ENCODE peak calls at places on chromosome 20, in nine cellular contexts. I, N, G, Q, W, V, B, D and M are unnamed samples.
A peak's percentile ranks its signal among the peaks of the same experiment; 100 is the strongest.

GRCh38 chr20:458766-459165 is 3.6 kb downstream of the TBC1D20 start:
- DNase-seq in I (no peak), N (no peak), G (no peak), Q (no peak), W (no peak), V (no peak), B (no peak), D (no peak), M (no peak)

GRCh38 chr20:36866681-36867485 is 9.1 kb upstream of the TLDC2 start:
- DNase-seq in I (no peak), N (no peak), G (no peak), Q (no peak), W (no peak), V (no peak), B (no peak), D (no peak), M (peak; percentile 78)

GRCh38 chr20:32975698-32976674 is 28.2 kb downstream of the SUN5 start:
- DNase-seq in I (no peak), N (no peak), G (no peak), Q (no peak), W (no peak), V (no peak), B (no peak), D (no peak), M (no peak)

GRCh38 chr20:58441723-58442122 is 52.7 kb downstream of the VAPB start:
- DNase-seq in I (no peak), N (no peak), G (no peak), Q (no peak), W (no peak), V (no peak), B (no peak), D (no peak), M (no peak)

GRCh38 chr20:44092551-44093248 is 94.3 kb downstream of the JPH2 start:
- DNase-seq in I (peak; percentile 21), N (no peak), G (no peak), Q (no peak), W (peak; percentile 76), V (no peak), B (peak; percentile 38), D (peak; percentile 57), M (no peak)

GRCh38 chr20:63381781-63382431 is 20.8 kb upstream of the CHRNA4 start:
- DNase-seq in I (no peak), N (no peak), G (no peak), Q (no peak), W (no peak), V (peak; percentile 33), B (no peak), D (peak; percentile 35), M (no peak)

GRCh38 chr20:23225407-23226060 is 125.1 kb upstream of the NXT1 start:
- DNase-seq in I (peak; percentile 15), N (no peak), G (peak; percentile 83), Q (peak; percentile 45), W (no peak), V (no peak), B (peak; percentile 89), D (peak; percentile 37), M (peak; percentile 23)

GRCh38 chr20:44154521-44155001 is 32.4 kb downstream of the JPH2 start:
- DNase-seq in I (no peak), N (no peak), G (no peak), Q (no peak), W (no peak), V (no peak), B (peak; percentile 67), D (no peak), M (peak; percentile 71)

GRCh38 chr20:6045566-6045965 is 8.3 kb downstream of the LRRN4 start:
- DNase-seq in I (no peak), N (no peak), G (no peak), Q (no peak), W (no peak), V (no peak), B (peak; percentile 40), D (no peak), M (no peak)

GRCh38 chr20:25321262-25321831 is 69.3 kb downstream of the ABHD12 start:
- DNase-seq in I (no peak), N (no peak), G (no peak), Q (no peak), W (no peak), V (no peak), B (no peak), D (no peak), M (no peak)

GRCh38 chr20:50467618-50468373 is 42.4 kb upstream of the PTPN1 start:
- DNase-seq in I (no peak), N (no peak), G (peak; percentile 50), Q (peak; percentile 45), W (peak; percentile 13), V (peak; percentile 31), B (peak; percentile 28), D (peak; percentile 86), M (peak; percentile 40)

GRCh38 chr20:9460518-9460917 is 53.9 kb upstream of the LAMP5 start:
- DNase-seq in I (no peak), N (no peak), G (no peak), Q (no peak), W (peak; percentile 3), V (no peak), B (peak; percentile 16), D (no peak), M (peak; percentile 43)

DNA sequence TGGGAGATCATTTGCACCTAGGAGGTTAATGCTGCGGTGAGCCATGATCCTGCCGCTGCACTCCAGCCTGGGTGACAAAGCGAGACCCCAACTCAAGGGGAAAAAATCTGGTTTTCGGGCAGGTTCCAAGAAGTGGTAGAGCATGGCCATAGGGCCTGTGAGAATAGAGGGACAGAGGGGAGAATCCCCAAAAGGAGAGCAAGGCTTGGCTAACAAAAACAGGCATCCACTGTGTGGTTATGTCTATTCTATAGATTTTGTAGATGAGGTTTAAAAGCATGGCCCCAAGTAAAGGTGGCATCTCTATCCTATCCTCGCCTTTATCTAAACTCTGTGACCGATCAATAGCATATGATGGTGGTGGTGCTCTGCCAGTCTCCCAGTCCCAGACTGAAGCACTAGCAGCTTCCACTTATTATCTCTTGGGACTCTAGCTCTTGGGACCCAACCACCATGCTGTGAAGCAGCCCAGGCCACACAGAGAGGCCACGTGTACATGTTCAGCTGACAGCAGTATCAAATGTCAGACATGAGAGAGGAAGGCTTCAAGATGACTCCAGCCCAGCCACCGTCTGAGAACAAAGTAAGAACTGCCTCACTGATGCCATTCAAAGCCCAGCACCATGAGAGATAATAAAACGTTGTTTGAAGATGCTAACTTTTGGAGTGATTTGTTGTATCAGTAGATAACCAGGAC is 27.7 kb downstream of the EIF2S2 start:
- DNase-seq in I (no peak), N (no peak), G (no peak), Q (no peak), W (no peak), V (no peak), B (no peak), D (peak; percentile 53), M (no peak)
- H3K36me3 ChIP-seq in I (peaks cover 8% of the 10 kb centered on the region), N (peaks cover 68% of the 10 kb centered on the region), G (peaks cover 9% of the 10 kb centered on the region), Q (no peaks in the 10 kb centered on the region), W (peaks cover 10% of the 10 kb centered on the region), V (peaks cover 58% of the 10 kb centered on the region), B (peaks cover 22% of the 10 kb centered on the region), D (peaks cover 72% of the 10 kb centered on the region), M (peaks cover 56% of the 10 kb centered on the region)

DNA sequence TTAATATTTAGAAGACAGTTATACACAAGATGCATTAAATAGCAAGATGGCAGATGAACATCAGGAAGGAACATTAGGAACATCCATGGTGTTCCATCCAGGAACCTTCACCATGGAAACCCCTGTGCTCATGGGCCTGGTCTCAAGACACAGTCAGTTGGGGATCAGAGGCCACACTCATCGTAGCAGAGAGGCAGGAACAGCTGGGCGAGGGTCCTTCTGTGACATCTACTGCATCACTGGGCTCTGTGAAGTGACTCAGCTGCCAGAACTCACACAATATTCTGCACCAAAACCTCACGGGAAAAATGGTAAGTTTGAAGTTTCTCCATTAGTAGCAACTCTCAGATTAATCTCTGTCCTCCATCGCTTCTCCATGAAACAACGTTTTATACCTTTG is 356.6 kb downstream of the PREX1 start:
- DNase-seq in I (no peak), N (no peak), G (no peak), Q (no peak), W (no peak), V (no peak), B (no peak), D (no peak), M (no peak)
- H3K9me3 ChIP-seq in I (no peaks in the 10 kb centered on the region), N (no peaks in the 10 kb centered on the region), G (no peaks in the 10 kb centered on the region), Q (no peaks in the 10 kb centered on the region), W (no peaks in the 10 kb centered on the region), V (no peaks in the 10 kb centered on the region), B (no peaks in the 10 kb centered on the region), D (no peaks in the 10 kb centered on the region), M (no peaks in the 10 kb centered on the region)

GRCh38 chr20:17620371-17621228 is 50.7 kb downstream of the DSTN start:
- DNase-seq in I (no peak), N (no peak), G (peak; percentile 2), Q (peak; percentile 17), W (no peak), V (no peak), B (no peak), D (no peak), M (no peak)

GRCh38 chr20:17621229-17621968 is 51.5 kb downstream of the DSTN start:
- DNase-seq in I (no peak), N (no peak), G (peak; percentile 30), Q (peak; percentile 15), W (no peak), V (no peak), B (no peak), D (no peak), M (no peak)

GRCh38 chr20:17624070-17624469 is 54.2 kb downstream of the DSTN start:
- DNase-seq in I (no peak), N (no peak), G (no peak), Q (peak; percentile 15), W (no peak), V (no peak), B (no peak), D (no peak), M (no peak)

GRCh38 chr20:17622851-17623508 is 53.1 kb downstream of the DSTN start:
- DNase-seq in I (no peak), N (no peak), G (peak; percentile 8), Q (no peak), W (no peak), V (no peak), B (no peak), D (no peak), M (no peak)

DNA sequence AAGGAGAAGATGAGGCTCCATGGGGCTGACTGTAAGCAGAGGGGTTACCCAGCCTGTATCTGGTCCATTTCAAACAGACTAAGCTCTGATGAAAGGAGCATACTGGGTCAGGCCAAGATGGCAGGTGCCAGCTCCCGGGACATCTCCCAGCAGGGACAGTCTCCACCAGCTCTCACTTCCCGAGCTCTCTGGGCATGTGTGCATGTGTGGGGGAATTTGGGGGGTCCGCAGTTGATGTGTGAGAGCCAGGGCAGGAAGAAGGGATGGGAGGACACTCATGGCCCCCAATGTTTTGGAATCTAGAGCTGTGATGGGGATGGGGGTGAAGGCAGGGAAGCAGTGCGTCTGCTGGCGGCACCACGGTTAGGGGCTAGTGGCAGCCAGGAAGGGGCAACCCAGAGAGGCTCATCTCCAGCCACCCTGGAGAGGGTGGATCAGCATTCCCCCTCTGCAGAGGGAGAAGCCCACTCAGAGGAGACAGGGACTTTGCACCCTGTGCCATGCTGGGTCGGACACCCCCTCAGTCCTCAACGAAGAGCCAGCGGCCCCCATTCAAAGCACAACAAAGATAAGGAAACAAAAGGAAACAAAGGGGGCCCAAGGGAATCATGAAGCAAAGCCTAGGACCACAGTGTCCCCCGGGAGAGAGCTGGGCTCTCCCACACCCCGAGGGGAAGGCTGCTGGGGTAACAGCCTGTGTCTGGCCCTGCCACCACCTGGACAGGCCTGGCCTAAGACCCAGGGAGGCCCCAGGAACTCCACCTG is 52.4 kb downstream of the DSTN start:
- DNase-seq in I (no peak), N (no peak), G (peak; percentile 4), Q (no peak), W (no peak), V (no peak), B (no peak), D (no peak), M (no peak)
- H3K4me3 ChIP-seq in I (no peak overlapping the region), N (no peak overlapping the region), G (no peak overlapping the region), Q (no peak overlapping the region), W (no peak overlapping the region), V (no peak overlapping the region), B (no peak overlapping the region), D (no peak overlapping the region), M (no peak overlapping the region)

GRCh38 chr20:38769376-38770295 is 21.4 kb downstream of the ACTR5 start:
- DNase-seq in I (no peak), N (no peak), G (no peak), Q (no peak), W (no peak), V (no peak), B (no peak), D (no peak), M (no peak)
- H3K36me3 ChIP-seq in I (peaks cover 22% of the 10 kb centered on the region), N (peaks cover 74% of the 10 kb centered on the region), G (peaks cover 9% of the 10 kb centered on the region), Q (no peaks in the 10 kb centered on the region), W (peaks cover 5% of the 10 kb centered on the region), V (peaks cover 64% of the 10 kb centered on the region), B (peaks cover 20% of the 10 kb centered on the region), D (peaks cover 70% of the 10 kb centered on the region), M (peaks cover 43% of the 10 kb centered on the region)